ENCODE peak calls at places on chromosomes 13 and 19, in four cellular contexts. Z, Y, S and F are unnamed samples.

GRCh38 chr13:67367385-67367784 is 137.2 kb upstream of the PCDH9 start:
- DNase-seq in S (no peak), Y (no peak), Z (no peak), F (no peak)

GRCh38 chr13:75423383-75423782 is 58.6 kb downstream of the TBC1D4 start:
- DNase-seq in Z (no peak), S (no peak), Y (no peak), F (no peak)

GRCh38 chr13:24085662-24086061 is 74.9 kb upstream of the SPATA13 start:
- DNase-seq in S (no peak), Z (no peak), Y (peak), F (no peak)

GRCh38 chr13:113625965-113626661 is 31.9 kb downstream of the ATP4B start:
- DNase-seq in Y (no peak), Z (no peak), S (no peak), F (peak)

GRCh38 chr13:39035799-39036198 is 2.1 kb downstream of the PROSER1 start:
- DNase-seq in Z (no peak), Y (no peak), S (no peak), F (no peak)

GRCh38 chr19:8526345-8527062 is 12.5 kb upstream of the ZNF414 start:
- DNase-seq in Z (peak), Y (peak), S (peak), F (peak)

GRCh38 chr13:111852701-111853100 is 214.2 kb upstream of the SOX1 start:
- DNase-seq in Y (no peak), Z (no peak), S (no peak), F (no peak)

GRCh38 chr19:16473875-16474397 is 2.2 kb upstream of the EPS15L1 start:
- DNase-seq in S (no peak), Y (no peak), Z (no peak), F (no peak)

GRCh38 chr19:51986309-51987291 is at the start of gene ZNF350:
- DNase-seq in Y (peak), Z (peak), S (peak), F (peak)

GRCh38 chr19:20162821-20163220 is 4.2 kb upstream of the ZNF486 start:
- DNase-seq in S (no peak), Z (no peak), Y (no peak), F (no peak)

GRCh38 chr13:99996177-99996705 is 14.7 kb downstream of the ZIC2 start:
- DNase-seq in Y (no peak), S (no peak), Z (no peak), F (peak)

GRCh38 chr19:1690570-1691307 is 38.3 kb upstream of the TCF3 start:
- DNase-seq in Y (peak), S (peak), Z (no peak), F (no peak)
- H3K4me3 ChIP-seq in Y (no peak), S (no peak), Z (no peak), F (no peak)

GRCh38 chr19:33022472-33023116 is 42.1 kb downstream of the RHPN2 start:
- DNase-seq in Z (no peak), S (no peak), Y (no peak), F (no peak)
- TF ChIP-seq CTCF in Z (no peak), S (no peak), Y (peak), F (no peak)

GRCh38 chr19:54203151-54203611 is 2.5 kb downstream of the RPS9 start:
- DNase-seq in S (peak), Y (peak), Z (no peak), F (no peak)
- H3K4me3 ChIP-seq in S (peak), Y (peak), Z (peak), F (no peak)

GRCh38 chr19:44775676-44776240 is 1.9 kb upstream of the CBLC start:
- DNase-seq in S (no peak), Y (no peak), Z (no peak), F (no peak)

GRCh38 chr19:44774614-44775013 is 3.1 kb upstream of the CBLC start:
- DNase-seq in S (peak), Z (no peak), Y (peak), F (no peak)

GRCh38 chr19:44777715-44778347 is at the start of gene CBLC:
- DNase-seq in Y (peak), Z (no peak), S (no peak), F (no peak)

GRCh38 chr19:44779150-44779549 is 1.5 kb downstream of the CBLC start:
- DNase-seq in Y (no peak), Z (no peak), S (no peak), F (no peak)

DNA sequence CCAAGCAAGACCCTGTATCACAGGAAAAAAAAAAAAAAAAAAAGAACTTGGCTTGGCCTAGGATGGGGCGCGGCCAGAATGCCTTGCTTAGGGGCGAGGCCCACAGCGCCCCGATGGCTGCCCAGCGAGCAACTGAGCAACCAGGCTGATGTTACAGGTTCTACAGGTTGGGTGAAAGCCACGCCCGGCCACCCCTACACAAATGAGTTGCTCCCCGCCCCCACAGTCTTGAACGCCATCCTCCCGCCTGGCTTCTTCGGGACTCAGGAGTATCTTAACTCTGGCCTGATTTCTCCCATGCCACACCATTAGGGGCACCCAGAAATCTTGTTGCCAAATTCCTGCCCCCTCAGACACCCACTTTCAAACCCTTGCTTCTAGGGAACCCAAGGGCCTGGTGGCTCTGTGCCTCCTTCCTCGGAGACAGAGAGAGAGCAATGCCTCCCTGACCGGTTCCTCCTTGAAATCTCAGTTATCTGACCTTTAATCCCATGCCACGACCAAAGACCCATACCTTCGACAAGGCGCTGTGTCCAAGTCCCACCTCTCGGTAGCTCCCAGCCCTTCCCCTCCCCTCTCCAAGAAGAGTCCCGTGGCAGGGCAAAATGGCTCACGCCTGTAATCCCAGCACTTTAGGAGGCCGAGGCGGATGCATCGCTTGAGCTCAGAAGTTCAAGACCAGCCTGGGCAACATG is 1.1 kb upstream of the CBLC start:
- DNase-seq in Y (peak), Z (no peak), S (no peak), F (no peak)
- TF ChIP-seq CTCF in Y (no peak), Z (no peak), S (no peak), F (no peak)

GRCh38 chr13:96993660-96994029 is 631 bp downstream of the OXGR1 start:
- DNase-seq in S (no peak), Z (no peak), Y (no peak), F (no peak)

GRCh38 chr13:96996097-96996496 is 1.8 kb upstream of the OXGR1 start:
- DNase-seq in Z (no peak), S (no peak), Y (no peak), F (no peak)

GRCh38 chr13:96994030-96994848 is at the start of gene OXGR1:
- DNase-seq in Z (peak), S (no peak), Y (no peak), F (no peak)

GRCh38 chr13:96996886-96997285 is 2.6 kb upstream of the OXGR1 start:
- DNase-seq in Y (no peak), S (no peak), Z (no peak), F (no peak)

DNA sequence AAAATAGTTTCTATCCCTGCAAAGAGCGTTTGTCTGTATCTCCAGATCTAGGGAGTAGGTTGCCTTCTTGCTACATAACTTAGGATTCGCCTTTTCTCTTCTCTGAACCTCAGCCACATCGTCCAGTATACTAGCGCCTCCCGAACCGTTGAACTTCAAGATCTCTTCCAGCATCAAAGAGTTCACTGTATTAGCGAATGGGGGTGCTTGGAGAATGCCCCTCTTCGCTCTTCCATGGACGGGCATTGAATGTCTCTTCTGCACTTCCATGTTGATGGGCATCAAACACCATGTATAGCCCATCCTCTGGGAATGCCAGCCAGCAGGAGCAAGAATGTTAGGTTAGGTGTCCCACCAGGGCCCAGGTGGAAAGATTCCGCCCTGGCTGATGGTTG is 570 bp upstream of the OXGR1 start:
- DNase-seq in Y (no peak), Z (no peak), S (no peak), F (no peak)
- H3K4me3 ChIP-seq in Y (no peak), Z (no peak), S (no peak), F (no peak)

DNA sequence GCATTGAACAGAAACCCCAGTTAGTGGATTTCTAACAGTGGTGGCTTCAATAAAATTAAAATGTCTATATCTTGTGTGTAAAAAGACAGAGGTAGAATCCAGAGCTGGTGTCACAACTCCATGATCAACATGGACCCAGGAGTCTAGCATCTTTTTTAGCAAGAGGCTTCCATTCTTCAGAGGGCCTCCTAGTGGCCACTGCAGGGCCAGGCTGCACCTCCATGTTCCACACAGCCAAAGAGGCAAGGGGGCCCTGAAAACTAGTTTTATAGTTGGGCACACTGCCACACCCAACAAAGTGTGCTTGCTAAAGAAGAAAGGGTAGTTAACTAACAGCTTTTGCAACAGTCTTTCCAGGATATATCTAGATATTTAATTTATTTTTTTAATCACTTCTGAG is 12.9 kb downstream of the N4BP2L1 start:
- DNase-seq in S (peak), Y (peak), Z (no peak), F (no peak)
- TF ChIP-seq CTCF in S (peak), Y (peak), Z (no peak), F (peak)

GRCh38 chr13:33281951-33282595 is 3.5 kb downstream of the STARD13 start:
- DNase-seq in Y (peak), Z (no peak), S (peak), F (peak)
- H3K4me3 ChIP-seq in Y (peak), Z (no peak), S (no peak), F (no peak)

GRCh38 chr19:47813995-47814328 is 7.8 kb upstream of the CRX start:
- DNase-seq in Z (no peak), Y (no peak), S (no peak), F (no peak)
- TF ChIP-seq CTCF in Z (no peak), Y (no peak), S (no peak), F (no peak)

DNA sequence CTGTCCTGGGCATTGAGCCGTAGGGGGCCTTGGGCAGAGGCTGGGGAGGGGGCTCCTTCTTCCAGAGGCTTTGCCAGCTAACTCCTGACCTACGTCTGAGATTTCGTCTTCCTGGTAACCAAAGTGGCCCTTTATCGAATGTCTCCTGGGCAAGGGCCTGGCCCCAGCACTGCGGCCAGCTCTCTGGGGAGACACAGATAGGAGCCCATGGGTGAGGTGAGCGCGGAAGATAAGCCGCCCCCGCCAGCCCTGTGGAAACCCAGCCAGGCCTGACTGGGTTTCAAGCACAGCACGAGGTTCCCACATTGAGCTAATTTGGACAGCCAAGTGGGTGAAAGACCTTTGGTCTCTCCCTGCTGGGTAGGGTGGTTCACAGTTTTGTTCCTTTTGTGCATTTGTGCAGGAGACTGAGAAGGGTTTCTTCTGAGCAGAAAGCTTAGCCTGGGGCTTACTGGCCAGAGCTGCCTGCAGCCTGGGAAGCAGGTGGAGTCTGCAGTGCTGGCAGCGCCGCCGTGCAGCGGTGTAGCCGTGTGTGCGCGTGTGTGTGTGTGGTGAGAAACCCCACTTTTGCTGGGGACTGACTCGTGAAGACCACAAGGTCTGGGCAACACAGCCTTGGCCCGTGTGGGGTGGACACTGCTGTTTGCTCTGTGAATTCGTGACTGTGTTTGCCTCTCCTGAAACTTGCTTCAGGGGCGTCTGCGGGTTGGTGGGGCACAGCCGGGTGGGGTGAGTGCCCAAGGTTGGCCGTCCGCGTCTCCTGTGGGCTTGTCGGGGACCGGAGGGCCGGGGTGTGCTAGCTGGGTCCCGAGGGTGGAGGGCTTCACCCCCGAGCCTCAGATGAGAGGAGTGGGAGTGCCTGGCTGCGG is 2.5 kb downstream of the BSG start:
- DNase-seq in Z (peak), Y (peak), S (peak), F (peak)
- H3K4me3 ChIP-seq in Z (peak), Y (peak), S (peak), F (peak)